ENCODE peak calls at places on chromosomes 4 and X, in ten cellular contexts. G is SK-N-SH, Y is A549, L is HepG2, E is esophagus muscularis mucosa, J is sigmoid colon, M is transverse colon, T is suprapubic skin, H is stomach, A is K562. V is an unnamed sample. For H3K9me3, the result is how much of the 10 kb centered on the place peaks cover.

GRCh38 chr4:130563185-130563890 is 1467.4 kb downstream of the C4orf33 start:
- DNase-seq in Y (peak), G (peak), T (no peak), A (no peak), L (peak), M (no peak), H (peak), E (no peak), J (peak), V (no peak)

GRCh38 chr4:84325625-84326024 is 173.5 kb downstream of the NKX6-1 start:
- DNase-seq in J (no peak), H (no peak), G (no peak), A (no peak), L (no peak), E (no peak), T (no peak), Y (no peak), M (no peak), V (no peak)

GRCh38 chrX:45172890-45173289 is 27.8 kb downstream of the DIPK2B start:
- DNase-seq in Y (peak), E (no peak), M (no peak), G (no peak), H (no peak), T (no peak), A (peak), J (no peak), L (peak), V (no peak)

GRCh38 chr4:181006509-181007290 is 1236.5 kb upstream of the TENM3 start:
- DNase-seq in E (peak), L (no peak), G (no peak), J (no peak), A (no peak), M (no peak), Y (no peak), H (no peak), T (no peak), V (no peak)

GRCh38 chrX:13721819-13722527 is 12.4 kb downstream of the TRAPPC2 start:
- DNase-seq in H (no peak), E (no peak), J (no peak), L (no peak), Y (no peak), A (no peak), G (no peak), M (no peak), T (no peak), V (no peak)

GRCh38 chrX:133593531-133593930 is 178.2 kb upstream of the GPC4 start:
- DNase-seq in T (no peak), M (no peak), A (no peak), L (no peak), G (no peak), H (no peak), Y (no peak), J (no peak), E (no peak), V (no peak)

GRCh38 chr4:8019396-8020365 is 80.0 kb upstream of the AFAP1 start:
- DNase-seq in M (peak), L (no peak), H (peak), A (no peak), Y (no peak), E (no peak), G (peak), T (no peak), J (no peak), V (no peak)

GRCh38 chr4:88981571-88981970 is 75.4 kb downstream of the FAM13A start:
- DNase-seq in M (no peak), H (no peak), J (no peak), A (no peak), L (no peak), G (no peak), Y (no peak), T (no peak), E (no peak), V (no peak)

GRCh38 chrX:148441387-148441786 is 59.0 kb upstream of the AFF2 start:
- DNase-seq in Y (no peak), H (no peak), G (no peak), M (no peak), A (no peak), E (no peak), J (no peak), L (no peak), T (no peak), V (no peak)

GRCh38 chr4:174119051-174119450 is 164.4 kb downstream of the FBXO8 start:
- DNase-seq in G (peak), Y (no peak), H (no peak), E (no peak), T (no peak), L (no peak), M (no peak), J (no peak), A (no peak), V (no peak)

GRCh38 chrX:18076434-18076833 is 144.3 kb downstream of the BEND2 start:
- DNase-seq in G (no peak), J (no peak), Y (no peak), A (no peak), H (no peak), L (no peak), M (no peak), T (no peak), E (no peak), V (no peak)
- H3K9me3 ChIP-seq in G (under half), J (under half), Y (under half), A (under half), H (under half), L (under half), M (under half), T (under half), E (under half), V (under half)

GRCh38 chrX:15497865-15498264 is 2.7 kb upstream of the BMX start:
- DNase-seq in T (no peak), E (no peak), M (peak), J (no peak), A (peak), G (peak), H (peak), L (peak), Y (peak), V (no peak)

GRCh38 chrX:15498741-15499140 is 1.9 kb upstream of the BMX start:
- DNase-seq in Y (no peak), H (no peak), G (no peak), A (no peak), J (no peak), L (no peak), T (no peak), M (no peak), E (no peak), V (no peak)

GRCh38 chrX:15496809-15497208 is 3.7 kb upstream of the PIR start:
- DNase-seq in J (no peak), G (no peak), H (no peak), Y (no peak), T (no peak), M (no peak), L (no peak), A (peak), E (no peak), V (no peak)

GRCh38 chrX:15495801-15496200 is 2.7 kb upstream of the PIR start:
- DNase-seq in A (no peak), Y (no peak), H (no peak), L (no peak), J (no peak), E (no peak), T (no peak), M (no peak), G (no peak), V (no peak)

GRCh38 chrX:15493118-15494082 is at the start of gene PIR:
- DNase-seq in A (peak), T (peak), J (peak), G (peak), Y (peak), L (peak), M (peak), H (peak), E (peak), V (peak)
- H3K4me3 ChIP-seq in A (peak), T (peak), J (peak), G (peak), Y (peak), L (peak), M (peak), H (peak), E (peak), V (peak)

GRCh38 chrX:989959-990510 is 222.4 kb downstream of the CRLF2 start:
- DNase-seq in A (peak), H (peak), T (peak), G (no peak), J (peak), E (no peak), Y (peak), L (no peak), M (peak), V (peak)
- TF ChIP-seq EP300 in A (no peak), H (no peak), T (no peak), G (no peak), J (no peak), E (no peak), Y (no peak), L (no peak), M (no peak), V (peak)

GRCh38 chr4:25221377-25221776 is 12.5 kb upstream of the PI4K2B start:
- DNase-seq in H (no peak), M (no peak), Y (no peak), G (no peak), E (no peak), T (no peak), J (no peak), L (no peak), A (no peak), V (no peak)

GRCh38 chr4:25229804-25230203 is 4.0 kb upstream of the PI4K2B start:
- DNase-seq in L (no peak), T (no peak), J (no peak), G (no peak), E (no peak), H (no peak), M (no peak), Y (no peak), A (no peak), V (no peak)

GRCh38 chr4:25223770-25224375 is 10.0 kb upstream of the PI4K2B start:
- DNase-seq in Y (no peak), A (peak), M (no peak), E (no peak), L (no peak), T (no peak), J (no peak), G (no peak), H (no peak), V (no peak)
- H3K9me3 ChIP-seq in Y (under half), A (under half), M (under half), E (under half), L (under half), T (under half), J (under half), G (under half), H (under half), V (under half)

GRCh38 chr4:15755321-15755750 is 22.8 kb upstream of the CD38 start:
- DNase-seq in Y (no peak), T (no peak), A (no peak), G (no peak), L (no peak), J (no peak), M (no peak), H (no peak), E (no peak), V (no peak)

GRCh38 chr4:15757084-15757483 is 21.0 kb upstream of the CD38 start:
- DNase-seq in A (no peak), T (no peak), L (no peak), Y (no peak), E (no peak), J (no peak), H (no peak), M (no peak), G (no peak), V (no peak)

GRCh38 chr4:15754323-15754722 is 23.8 kb upstream of the CD38 start:
- DNase-seq in T (no peak), M (no peak), J (no peak), E (no peak), G (no peak), Y (no peak), A (no peak), H (no peak), L (no peak), V (no peak)

GRCh38 chr4:15756361-15756861 is 21.7 kb upstream of the CD38 start:
- DNase-seq in Y (no peak), J (no peak), E (no peak), T (no peak), A (peak), G (no peak), M (peak), L (peak), H (no peak), V (no peak)

GRCh38 chr4:15755781-15756180 is 22.3 kb upstream of the CD38 start:
- DNase-seq in L (no peak), J (no peak), G (no peak), E (no peak), Y (no peak), H (no peak), A (no peak), T (no peak), M (no peak), V (no peak)
- H3K4me3 ChIP-seq in L (no peak), J (no peak), G (no peak), E (no peak), Y (no peak), H (no peak), A (no peak), T (no peak), M (no peak), V (no peak)

DNA sequence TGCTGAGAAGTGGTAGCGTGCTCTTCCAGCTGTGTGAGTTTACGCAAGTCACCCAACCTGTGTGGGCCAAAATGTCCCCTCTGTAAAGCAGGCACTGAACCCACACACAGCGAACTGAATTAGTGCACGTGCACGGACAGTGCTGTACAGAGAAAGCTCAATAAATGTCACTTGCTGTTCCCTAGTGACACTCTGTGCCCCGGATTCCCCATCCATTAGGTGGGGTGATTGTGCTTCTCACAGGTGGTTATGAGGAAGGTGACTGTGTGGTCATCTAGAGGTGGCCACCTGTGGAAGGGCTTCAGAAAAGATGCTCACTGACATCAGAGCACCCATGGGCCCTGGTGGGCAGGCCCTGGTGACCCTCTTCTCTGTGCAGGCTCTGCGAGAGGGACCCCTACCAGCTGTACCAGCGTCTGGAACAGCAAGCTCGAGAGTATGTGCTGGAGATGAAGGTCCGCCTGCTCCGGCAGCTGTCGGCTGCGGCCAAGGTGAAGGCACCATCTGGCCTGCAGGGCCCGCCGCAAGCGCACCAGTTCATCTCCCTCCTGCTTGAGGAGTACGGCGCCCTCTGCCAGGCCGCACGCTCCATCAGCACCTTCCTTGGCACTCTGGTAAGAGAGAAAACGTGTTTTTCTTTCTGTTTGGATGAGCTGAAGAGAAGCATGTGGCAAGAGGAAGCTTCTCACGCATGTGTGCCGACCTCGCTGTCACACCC is 94.3 kb downstream of the FAM193A start:
- DNase-seq in Y (no peak), E (no peak), J (peak), T (peak), L (no peak), H (no peak), A (no peak), G (no peak), M (no peak), V (no peak)
- TF ChIP-seq EP300 in Y (no peak), E (no peak), J (no peak), T (no peak), L (no peak), H (no peak), A (no peak), G (no peak), M (no peak), V (no peak)

GRCh38 chr4:169278669-169279068 is 7.9 kb upstream of the SH3RF1 start:
- DNase-seq in T (no peak), H (no peak), M (no peak), Y (no peak), G (no peak), A (no peak), E (no peak), L (no peak), J (no peak), V (no peak)

GRCh38 chr4:169283114-169283509 is 12.4 kb upstream of the SH3RF1 start:
- DNase-seq in G (no peak), T (no peak), J (no peak), L (no peak), A (no peak), Y (peak), M (no peak), H (no peak), E (no peak), V (no peak)

GRCh38 chr4:169282429-169283113 is 11.8 kb upstream of the SH3RF1 start:
- DNase-seq in J (no peak), G (no peak), Y (no peak), H (no peak), M (no peak), T (no peak), L (no peak), A (no peak), E (no peak), V (no peak)

GRCh38 chr4:169275180-169275579 is 4.4 kb upstream of the SH3RF1 start:
- DNase-seq in T (no peak), Y (no peak), E (no peak), G (no peak), J (no peak), M (no peak), H (no peak), L (no peak), A (no peak), V (no peak)

GRCh38 chr4:169279111-169279510 is 8.4 kb upstream of the SH3RF1 start:
- DNase-seq in M (no peak), T (no peak), L (no peak), Y (no peak), E (no peak), A (no peak), J (no peak), H (no peak), G (no peak), V (no peak)
- H3K9me3 ChIP-seq in M (under half), T (under half), L (under half), Y (under half), E (under half), A (under half), J (under half), H (under half), G (under half), V (under half)

DNA sequence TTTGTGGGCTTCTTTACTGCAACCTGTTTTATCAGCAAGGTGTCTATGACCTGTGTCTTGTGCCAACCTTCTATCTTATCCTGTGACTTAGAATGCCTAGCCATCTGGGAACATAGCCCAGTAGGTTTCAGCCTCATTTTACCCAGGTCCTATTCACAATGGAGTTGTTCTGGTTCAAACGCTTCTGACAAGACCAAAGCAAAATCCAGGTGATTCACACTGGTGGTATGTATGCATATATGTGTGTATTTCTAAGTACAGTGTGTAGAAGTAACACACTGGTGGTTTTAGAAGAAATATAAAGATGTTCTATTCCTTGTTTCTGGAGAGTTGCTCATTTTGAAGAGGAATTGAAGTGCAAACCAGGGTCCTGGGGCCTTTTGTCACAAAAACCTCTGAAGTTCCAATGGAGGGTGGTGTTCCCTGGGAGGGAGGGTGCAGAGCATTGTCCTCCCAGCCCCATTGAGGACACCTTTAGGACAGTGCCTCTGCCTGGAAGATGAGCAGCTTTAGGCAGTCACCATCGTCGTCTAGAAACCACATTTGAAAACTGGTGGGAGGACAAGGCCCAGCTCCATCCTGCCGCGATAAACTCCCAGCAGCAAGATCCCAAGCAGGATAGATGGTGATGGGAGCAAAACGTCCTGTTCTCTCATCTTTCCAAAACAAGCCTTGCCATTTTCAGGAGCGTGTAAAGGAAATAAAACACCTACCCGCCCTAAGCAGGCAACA is 191.4 kb downstream of the TSPAN5 start:
- DNase-seq in M (no peak), H (no peak), T (no peak), G (no peak), Y (no peak), A (no peak), J (no peak), L (no peak), E (peak), V (no peak)
- H3K4me3 ChIP-seq in M (no peak), H (no peak), T (no peak), G (no peak), Y (no peak), A (no peak), J (no peak), L (no peak), E (peak), V (no peak)

GRCh38 chr4:2787230-2788100 is 5.4 kb upstream of the SH3BP2 start:
- DNase-seq in M (peak), L (no peak), E (no peak), H (peak), Y (no peak), J (peak), A (no peak), T (peak), G (peak), V (peak)
- TF ChIP-seq EP300 in M (no peak), L (no peak), E (no peak), H (no peak), Y (no peak), J (no peak), A (no peak), T (no peak), G (no peak), V (no peak)

DNA sequence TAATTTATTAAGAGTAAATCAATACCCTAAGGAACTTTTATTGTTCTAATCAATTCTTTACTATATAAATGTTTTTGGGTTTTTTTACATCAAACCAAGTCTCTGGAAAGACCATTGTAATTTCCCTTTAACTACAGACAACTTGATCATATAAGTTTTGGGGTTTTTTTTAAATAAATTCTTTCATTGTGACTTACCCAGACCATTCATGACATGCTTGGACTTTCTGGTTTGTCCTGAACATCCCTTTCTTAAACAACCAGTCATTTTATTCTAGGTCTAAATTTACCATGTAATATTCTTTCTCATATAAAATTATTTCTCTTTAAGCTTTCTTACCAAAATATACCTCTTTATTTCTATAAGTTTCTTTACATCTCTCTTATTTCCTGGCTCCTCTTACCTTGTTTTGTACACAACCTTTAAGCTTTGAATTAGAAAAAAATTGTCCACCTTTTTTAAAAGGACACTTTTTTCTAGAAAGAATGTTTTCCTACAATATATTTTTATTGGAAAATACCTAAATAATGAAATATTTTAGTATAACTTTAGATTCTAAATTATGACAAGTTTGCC is 8.4 kb downstream of the CNGA1 start:
- DNase-seq in M (no peak), E (no peak), L (no peak), G (no peak), J (no peak), T (no peak), Y (no peak), H (no peak), A (no peak), V (no peak)
- H3K9me3 ChIP-seq in M (under half), E (under half), L (under half), G (under half), J (under half), T (under half), Y (under half), H (under half), A (under half), V (under half)